ENCODE peak calls at places on chromosomes 6 and 20, in nine cellular contexts. One of them, this sample, is unnamed.

GRCh38 chr20:43840382-43841070 is 74.1 kb upstream of the TOX2 start:
- DNase-seq in IMR-90: peak
- DNase-seq in transverse colon: peak
- DNase-seq in lower leg skin: peak
- DNase-seq in adrenal gland: no peak
- DNase-seq in ovary: no peak
- DNase-seq in breast epithelium: no peak
- DNase-seq in vagina: no peak
- DNase-seq in right lobe of liver: no peak
- DNase-seq in this sample: no peak

GRCh38 chr6:5541751-5542432 is 280.6 kb downstream of the FARS2 start:
- DNase-seq in IMR-90: peak
- DNase-seq in transverse colon: no peak
- DNase-seq in lower leg skin: no peak
- DNase-seq in adrenal gland: peak
- DNase-seq in ovary: no peak
- DNase-seq in breast epithelium: no peak
- DNase-seq in vagina: no peak
- DNase-seq in right lobe of liver: no peak
- DNase-seq in this sample: no peak

GRCh38 chr20:3808141-3808479 is 12.0 kb downstream of the CDC25B start:
- DNase-seq in IMR-90: peak
- DNase-seq in transverse colon: peak
- DNase-seq in lower leg skin: peak
- DNase-seq in adrenal gland: peak
- DNase-seq in ovary: peak
- DNase-seq in breast epithelium: peak
- DNase-seq in vagina: no peak
- DNase-seq in right lobe of liver: peak
- DNase-seq in this sample: peak

GRCh38 chr6:169838291-169839028 is 87.0 kb downstream of the ERMARD start:
- DNase-seq in IMR-90: no peak
- DNase-seq in transverse colon: no peak
- DNase-seq in lower leg skin: peak
- DNase-seq in adrenal gland: no peak
- DNase-seq in ovary: no peak
- DNase-seq in breast epithelium: no peak
- DNase-seq in vagina: peak
- DNase-seq in right lobe of liver: peak
- DNase-seq in this sample: no peak

GRCh38 chr6:14838041-14838596 is 407.8 kb upstream of the JARID2 start:
- DNase-seq in IMR-90: no peak
- DNase-seq in transverse colon: no peak
- DNase-seq in lower leg skin: no peak
- DNase-seq in adrenal gland: no peak
- DNase-seq in ovary: no peak
- DNase-seq in breast epithelium: no peak
- DNase-seq in vagina: no peak
- DNase-seq in right lobe of liver: no peak
- DNase-seq in this sample: no peak

GRCh38 chr20:37417857-37418501 is 72.0 kb downstream of the SRC start:
- DNase-seq in IMR-90: peak
- DNase-seq in transverse colon: no peak
- DNase-seq in lower leg skin: no peak
- DNase-seq in adrenal gland: no peak
- DNase-seq in ovary: no peak
- DNase-seq in breast epithelium: no peak
- DNase-seq in vagina: no peak
- DNase-seq in right lobe of liver: no peak
- DNase-seq in this sample: no peak

GRCh38 chr6:40953486-40953885 is 85.5 kb downstream of the UNC5CL start:
- DNase-seq in IMR-90: no peak
- DNase-seq in transverse colon: no peak
- DNase-seq in lower leg skin: no peak
- DNase-seq in adrenal gland: no peak
- DNase-seq in ovary: no peak
- DNase-seq in breast epithelium: no peak
- DNase-seq in vagina: no peak
- DNase-seq in right lobe of liver: no peak
- DNase-seq in this sample: no peak

GRCh38 chr6:100105138-100105537 is 111.1 kb upstream of the MCHR2 start:
- DNase-seq in IMR-90: no peak
- DNase-seq in transverse colon: no peak
- DNase-seq in lower leg skin: no peak
- DNase-seq in adrenal gland: no peak
- DNase-seq in ovary: no peak
- DNase-seq in breast epithelium: no peak
- DNase-seq in vagina: no peak
- DNase-seq in right lobe of liver: no peak
- DNase-seq in this sample: no peak

GRCh38 chr20:4507288-4507719 is 214.4 kb upstream of the PRND start:
- DNase-seq in IMR-90: peak
- DNase-seq in transverse colon: no peak
- DNase-seq in lower leg skin: no peak
- DNase-seq in adrenal gland: no peak
- DNase-seq in ovary: no peak
- DNase-seq in breast epithelium: no peak
- DNase-seq in vagina: no peak
- DNase-seq in right lobe of liver: no peak
- DNase-seq in this sample: no peak

GRCh38 chr20:9407805-9408421 is 106.5 kb upstream of the LAMP5 start:
- DNase-seq in IMR-90: peak
- DNase-seq in transverse colon: peak
- DNase-seq in lower leg skin: no peak
- DNase-seq in adrenal gland: peak
- DNase-seq in ovary: no peak
- DNase-seq in breast epithelium: peak
- DNase-seq in vagina: no peak
- DNase-seq in right lobe of liver: no peak
- DNase-seq in this sample: peak

GRCh38 chr6:109869398-109870165 is 108.5 kb upstream of the GPR6 start:
- DNase-seq in IMR-90: peak
- DNase-seq in transverse colon: no peak
- DNase-seq in lower leg skin: peak
- DNase-seq in adrenal gland: peak
- DNase-seq in ovary: peak
- DNase-seq in breast epithelium: no peak
- DNase-seq in vagina: no peak
- DNase-seq in right lobe of liver: no peak
- DNase-seq in this sample: peak

GRCh38 chr6:7250812-7251211 is 62.2 kb downstream of the SSR1 start:
- DNase-seq in IMR-90: no peak
- DNase-seq in transverse colon: no peak
- DNase-seq in lower leg skin: no peak
- DNase-seq in adrenal gland: no peak
- DNase-seq in ovary: no peak
- DNase-seq in breast epithelium: no peak
- DNase-seq in vagina: no peak
- DNase-seq in right lobe of liver: peak
- DNase-seq in this sample: no peak

GRCh38 chr6:156741287-156742073 is 35.7 kb upstream of the ARID1B start:
- DNase-seq in IMR-90: no peak
- DNase-seq in transverse colon: no peak
- DNase-seq in lower leg skin: no peak
- DNase-seq in adrenal gland: no peak
- DNase-seq in ovary: no peak
- DNase-seq in breast epithelium: no peak
- DNase-seq in vagina: no peak
- DNase-seq in right lobe of liver: no peak
- DNase-seq in this sample: no peak

GRCh38 chr6:149488815-149489214 is 4.0 kb upstream of the ZC3H12D start:
- DNase-seq in IMR-90: no peak
- DNase-seq in transverse colon: no peak
- DNase-seq in lower leg skin: no peak
- DNase-seq in adrenal gland: no peak
- DNase-seq in ovary: no peak
- DNase-seq in breast epithelium: no peak
- DNase-seq in vagina: no peak
- DNase-seq in right lobe of liver: no peak
- DNase-seq in this sample: no peak

GRCh38 chr6:36852481-36853147 is 13.4 kb upstream of the CPNE5 start:
- DNase-seq in IMR-90: peak
- DNase-seq in transverse colon: no peak
- DNase-seq in lower leg skin: peak
- DNase-seq in adrenal gland: peak
- DNase-seq in ovary: no peak
- DNase-seq in breast epithelium: no peak
- DNase-seq in vagina: no peak
- DNase-seq in right lobe of liver: no peak
- DNase-seq in this sample: no peak

GRCh38 chr20:16337707-16338106 is 235.5 kb downstream of the KIF16B start:
- DNase-seq in IMR-90: no peak
- DNase-seq in transverse colon: no peak
- DNase-seq in lower leg skin: no peak
- DNase-seq in adrenal gland: no peak
- DNase-seq in ovary: no peak
- DNase-seq in breast epithelium: no peak
- DNase-seq in vagina: no peak
- DNase-seq in right lobe of liver: no peak
- DNase-seq in this sample: no peak

DNA sequence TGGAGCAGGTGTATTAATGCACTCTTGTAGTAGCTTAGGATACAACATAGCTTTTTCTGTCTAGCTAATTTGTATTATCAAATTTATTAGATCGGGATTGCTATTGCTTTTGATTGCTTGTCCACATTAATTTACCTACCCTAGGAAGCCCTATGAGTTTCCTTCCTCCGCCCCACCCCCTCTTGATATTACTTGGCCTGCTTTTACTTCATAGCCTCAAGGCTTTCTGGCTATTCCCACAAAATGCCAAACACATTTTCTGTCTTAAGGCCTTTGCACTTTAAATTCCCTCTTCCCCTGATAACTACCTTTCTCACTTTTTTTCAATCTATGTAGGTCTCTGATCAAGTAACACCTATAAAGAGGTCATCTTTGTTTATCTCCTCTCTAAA is 99.1 kb upstream of the PRSS16 start:
- DNase-seq in IMR-90: no peak
- DNase-seq in transverse colon: no peak
- DNase-seq in lower leg skin: no peak
- DNase-seq in adrenal gland: no peak
- DNase-seq in ovary: no peak
- DNase-seq in breast epithelium: no peak
- DNase-seq in vagina: no peak
- DNase-seq in right lobe of liver: no peak
- DNase-seq in this sample: no peak
- H3K4me3 ChIP-seq in IMR-90: no peak
- H3K4me3 ChIP-seq in transverse colon: no peak
- H3K4me3 ChIP-seq in lower leg skin: no peak
- H3K4me3 ChIP-seq in adrenal gland: no peak
- H3K4me3 ChIP-seq in ovary: no peak
- H3K4me3 ChIP-seq in breast epithelium: no peak
- H3K4me3 ChIP-seq in vagina: no peak
- H3K4me3 ChIP-seq in right lobe of liver: no peak
- H3K4me3 ChIP-seq in this sample: no peak

DNA sequence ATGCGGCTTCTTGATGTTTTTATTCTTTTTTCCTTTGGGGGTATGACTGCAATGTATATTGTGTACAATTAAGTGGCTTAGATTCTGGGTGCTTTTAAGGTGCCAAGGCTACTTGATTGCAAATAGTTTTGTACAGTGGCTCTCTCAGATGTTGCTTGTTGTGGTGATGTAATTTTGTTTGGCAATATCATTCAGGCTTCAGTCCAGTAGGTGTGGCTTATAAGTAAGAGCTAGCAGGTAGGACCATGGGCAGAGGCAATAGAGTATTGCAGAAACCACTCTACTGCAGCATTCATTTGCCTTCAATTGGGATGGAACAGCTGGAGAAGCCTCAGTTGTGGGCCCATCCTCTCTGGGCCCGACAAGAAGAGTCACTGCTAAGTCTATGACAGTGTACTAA is 407.9 kb upstream of the MAN1A1 start:
- DNase-seq in IMR-90: no peak
- DNase-seq in transverse colon: no peak
- DNase-seq in lower leg skin: no peak
- DNase-seq in adrenal gland: no peak
- DNase-seq in ovary: no peak
- DNase-seq in breast epithelium: no peak
- DNase-seq in vagina: no peak
- DNase-seq in right lobe of liver: no peak
- DNase-seq in this sample: no peak
- TF ChIP-seq POLR2A in IMR-90: no peak
- TF ChIP-seq POLR2A in transverse colon: no peak
- TF ChIP-seq POLR2A in lower leg skin: no peak
- TF ChIP-seq POLR2A in adrenal gland: no peak
- TF ChIP-seq POLR2A in ovary: no peak
- TF ChIP-seq POLR2A in breast epithelium: no peak
- TF ChIP-seq POLR2A in vagina: no peak
- TF ChIP-seq POLR2A in right lobe of liver: no peak
- TF ChIP-seq POLR2A in this sample: no peak

DNA sequence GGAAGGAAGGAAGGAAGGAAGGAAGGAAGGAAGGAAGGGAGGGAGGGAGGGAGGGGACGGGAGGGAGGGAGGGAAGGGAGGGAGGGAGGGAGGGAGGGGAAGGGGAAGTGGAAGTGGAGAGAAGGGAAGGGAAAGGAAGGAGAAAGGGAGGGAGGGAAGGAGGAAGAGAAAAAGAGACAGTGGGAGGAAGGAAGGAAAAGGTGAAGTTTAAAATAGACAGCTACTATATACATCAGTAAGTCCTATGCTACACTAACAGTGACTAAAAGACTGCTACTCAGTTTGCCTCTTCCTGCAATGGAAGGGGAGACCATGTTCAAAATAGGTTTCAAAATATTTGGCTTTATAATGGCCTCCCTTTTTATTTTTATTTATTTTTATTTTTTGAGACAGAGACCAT is 22.5 kb downstream of the MAP3K5 start:
- DNase-seq in IMR-90: no peak
- DNase-seq in transverse colon: no peak
- DNase-seq in lower leg skin: no peak
- DNase-seq in adrenal gland: no peak
- DNase-seq in ovary: no peak
- DNase-seq in breast epithelium: no peak
- DNase-seq in vagina: no peak
- DNase-seq in right lobe of liver: no peak
- DNase-seq in this sample: no peak
- TF ChIP-seq CTCF in IMR-90: no peak
- TF ChIP-seq CTCF in transverse colon: no peak
- TF ChIP-seq CTCF in lower leg skin: no peak
- TF ChIP-seq CTCF in adrenal gland: no peak
- TF ChIP-seq CTCF in ovary: no peak
- TF ChIP-seq CTCF in breast epithelium: no peak
- TF ChIP-seq CTCF in vagina: no peak
- TF ChIP-seq CTCF in right lobe of liver: no peak
- TF ChIP-seq CTCF in this sample: no peak

GRCh38 chr6:46491201-46491788 is at the start of gene RCAN2:
- DNase-seq in IMR-90: peak
- DNase-seq in transverse colon: peak
- DNase-seq in lower leg skin: peak
- DNase-seq in adrenal gland: peak
- DNase-seq in ovary: peak
- DNase-seq in breast epithelium: peak
- DNase-seq in vagina: no peak
- DNase-seq in right lobe of liver: peak
- DNase-seq in this sample: peak

GRCh38 chr6:46491789-46492547 is 719 bp upstream of the RCAN2 start:
- DNase-seq in IMR-90: peak
- DNase-seq in transverse colon: peak
- DNase-seq in lower leg skin: peak
- DNase-seq in adrenal gland: peak
- DNase-seq in ovary: peak
- DNase-seq in breast epithelium: no peak
- DNase-seq in vagina: no peak
- DNase-seq in right lobe of liver: peak
- DNase-seq in this sample: peak

GRCh38 chr6:46486186-46486585 is 5.1 kb downstream of the RCAN2 start:
- DNase-seq in IMR-90: no peak
- DNase-seq in transverse colon: no peak
- DNase-seq in lower leg skin: no peak
- DNase-seq in adrenal gland: no peak
- DNase-seq in ovary: no peak
- DNase-seq in breast epithelium: no peak
- DNase-seq in vagina: no peak
- DNase-seq in right lobe of liver: no peak
- DNase-seq in this sample: no peak

GRCh38 chr6:46490425-46491200 is 636 bp downstream of the RCAN2 start:
- DNase-seq in IMR-90: no peak
- DNase-seq in transverse colon: peak
- DNase-seq in lower leg skin: peak
- DNase-seq in adrenal gland: peak
- DNase-seq in ovary: peak
- DNase-seq in breast epithelium: no peak
- DNase-seq in vagina: no peak
- DNase-seq in right lobe of liver: peak
- DNase-seq in this sample: no peak
- H3K4me3 ChIP-seq in IMR-90: peak
- H3K4me3 ChIP-seq in transverse colon: peak
- H3K4me3 ChIP-seq in lower leg skin: peak
- H3K4me3 ChIP-seq in adrenal gland: peak
- H3K4me3 ChIP-seq in ovary: peak
- H3K4me3 ChIP-seq in breast epithelium: peak
- H3K4me3 ChIP-seq in vagina: peak
- H3K4me3 ChIP-seq in right lobe of liver: peak
- H3K4me3 ChIP-seq in this sample: peak